ENCODE peak calls at places on chromosomes 5 and 9, in seven cellular contexts. J is heart right ventricle; F is CD4-positive, alpha-beta T cell; H is fibroblast of the aortic adventitia; X is nephron progenitor cell; Z is glutamatergic neuron; R is fibroblast of mammary gland. D is an unnamed sample.

GRCh38 chr5:82975812-82976211 is 101.4 kb downstream of the TMEM167A start:
- DNase-seq in Z (no peak), R (no peak), X (no peak), H (no peak), J (no peak), F (no peak), D (no peak)

GRCh38 chr5:131795879-131796792 is 681 bp downstream of the FNIP1 start:
- DNase-seq in H (peak), X (peak), F (no peak), J (peak), R (peak), Z (peak), D (peak)

GRCh38 chr9:131635912-131636311 is 90.6 kb downstream of the PRRT1B start:
- DNase-seq in Z (no peak), H (no peak), X (no peak), F (no peak), R (no peak), J (no peak), D (no peak)

GRCh38 chr5:134041570-134042411 is 37.0 kb upstream of the VDAC1 start:
- DNase-seq in H (no peak), R (peak), F (no peak), J (no peak), X (no peak), Z (no peak), D (no peak)

GRCh38 chr5:141398608-141399007 is 861 bp downstream of the PCDHGB5 start:
- DNase-seq in F (no peak), R (no peak), X (no peak), Z (no peak), J (no peak), H (no peak), D (no peak)

GRCh38 chr5:33270671-33271070 is 170.1 kb upstream of the TARS1 start:
- DNase-seq in X (no peak), J (no peak), H (no peak), Z (no peak), F (no peak), R (no peak), D (no peak)

GRCh38 chr5:159746707-159747106 is 169.6 kb upstream of the ADRA1B start:
- DNase-seq in X (no peak), R (no peak), H (no peak), Z (no peak), J (no peak), F (no peak), D (no peak)

GRCh38 chr5:56175465-56175864 is 57.7 kb downstream of the ANKRD55 start:
- DNase-seq in H (peak), X (no peak), Z (no peak), J (no peak), F (no peak), R (peak), D (no peak)

GRCh38 chr9:77005216-77005615 is 14.2 kb upstream of the FOXB2 start:
- DNase-seq in H (no peak), F (no peak), X (no peak), R (peak), J (no peak), Z (no peak), D (no peak)

GRCh38 chr5:131740477-131740876 is 56.3 kb downstream of the FNIP1 start:
- DNase-seq in H (no peak), J (no peak), R (no peak), F (no peak), X (no peak), Z (no peak), D (no peak)

GRCh38 chr5:10303699-10304170 is 4.0 kb downstream of the CMBL start:
- DNase-seq in J (no peak), F (no peak), H (no peak), X (no peak), Z (no peak), R (no peak), D (no peak)

GRCh38 chr5:81164466-81164865 is 68.7 kb upstream of the CKMT2 start:
- DNase-seq in F (no peak), H (no peak), X (no peak), R (no peak), J (no peak), Z (no peak), D (no peak)

GRCh38 chr9:107856633-107857032 is 367.1 kb upstream of the KLF4 start:
- DNase-seq in Z (no peak), F (no peak), H (no peak), J (no peak), R (no peak), X (no peak), D (no peak)

GRCh38 chr5:107126341-107126740 is 544.4 kb downstream of the EFNA5 start:
- DNase-seq in F (no peak), X (no peak), H (no peak), J (no peak), R (no peak), Z (no peak), D (no peak)

GRCh38 chr5:133947431-133947841 is 21.0 kb downstream of the C5orf15 start:
- DNase-seq in Z (no peak), F (no peak), J (no peak), H (peak), R (no peak), X (no peak), D (no peak)

GRCh38 chr5:111278824-111279504 is 54.8 kb downstream of the CAMK4 start:
- DNase-seq in Z (peak), F (peak), R (peak), X (peak), H (peak), J (peak), D (no peak)

GRCh38 chr9:121860744-121861143 is 209.3 kb downstream of the DAB2IP start:
- DNase-seq in J (peak), H (peak), F (no peak), X (no peak), Z (no peak), R (peak), D (no peak)

GRCh38 chr5:130479045-130479804 is 575.0 kb downstream of the CHSY3 start:
- DNase-seq in J (no peak), R (no peak), X (no peak), F (no peak), Z (no peak), H (no peak), D (no peak)

GRCh38 chr9:23541976-23542375 is 284.1 kb downstream of the ELAVL2 start:
- DNase-seq in X (no peak), R (no peak), J (no peak), Z (no peak), H (no peak), F (no peak), D (no peak)

GRCh38 chr9:36136277-36136893 is at the start of gene GLIPR2:
- DNase-seq in R (peak), H (peak), Z (peak), J (peak), X (peak), F (peak), D (peak)
- TF ChIP-seq CTCF in R (no peak), H (peak), Z (peak), J (no peak), X (peak), F (no peak), D (no peak)

DNA sequence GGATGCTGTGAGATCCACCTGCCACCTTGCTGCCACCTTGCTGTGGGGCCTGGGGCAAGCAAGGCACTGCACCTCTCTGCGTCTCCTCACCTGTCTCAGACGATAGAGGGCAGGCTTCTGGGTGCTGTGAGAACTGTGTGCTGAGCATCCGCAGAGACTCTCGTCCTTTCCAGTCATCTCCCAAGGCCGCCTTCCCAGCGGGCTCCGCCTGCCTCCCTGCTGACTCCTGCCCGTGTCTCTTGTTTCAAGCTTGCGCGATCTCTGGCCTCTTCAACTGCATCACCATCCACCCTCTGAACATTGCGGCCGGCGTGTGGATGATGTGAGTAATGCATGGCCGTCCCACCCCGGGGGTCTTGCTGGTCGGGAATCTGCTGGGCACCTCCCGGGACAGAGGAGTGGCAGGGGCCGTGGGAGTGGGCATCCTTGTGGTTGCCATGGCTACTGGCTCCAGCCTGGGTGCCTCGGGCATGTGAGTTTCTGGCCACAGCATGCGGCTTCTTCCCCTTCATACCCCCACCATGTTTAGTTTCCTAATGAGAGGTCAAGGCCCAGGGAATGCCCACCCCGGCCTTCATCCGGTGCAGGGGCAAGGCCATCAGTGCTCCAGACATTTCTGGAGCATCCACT is 3.6 kb downstream of the CACFD1 start:
- DNase-seq in J (no peak), H (no peak), F (no peak), R (no peak), X (no peak), Z (no peak), D (no peak)
- TF ChIP-seq CTCF in J (no peak), H (no peak), F (no peak), R (no peak), X (no peak), Z (no peak), D (no peak)

GRCh38 chr5:150758210-150758533 is 645 bp downstream of the DCTN4 start:
- DNase-seq in J (no peak), H (no peak), Z (no peak), F (no peak), R (no peak), X (no peak), D (no peak)
- TF ChIP-seq CTCF in J (no peak), H (no peak), Z (no peak), F (no peak), R (no peak), X (no peak), D (no peak)

DNA sequence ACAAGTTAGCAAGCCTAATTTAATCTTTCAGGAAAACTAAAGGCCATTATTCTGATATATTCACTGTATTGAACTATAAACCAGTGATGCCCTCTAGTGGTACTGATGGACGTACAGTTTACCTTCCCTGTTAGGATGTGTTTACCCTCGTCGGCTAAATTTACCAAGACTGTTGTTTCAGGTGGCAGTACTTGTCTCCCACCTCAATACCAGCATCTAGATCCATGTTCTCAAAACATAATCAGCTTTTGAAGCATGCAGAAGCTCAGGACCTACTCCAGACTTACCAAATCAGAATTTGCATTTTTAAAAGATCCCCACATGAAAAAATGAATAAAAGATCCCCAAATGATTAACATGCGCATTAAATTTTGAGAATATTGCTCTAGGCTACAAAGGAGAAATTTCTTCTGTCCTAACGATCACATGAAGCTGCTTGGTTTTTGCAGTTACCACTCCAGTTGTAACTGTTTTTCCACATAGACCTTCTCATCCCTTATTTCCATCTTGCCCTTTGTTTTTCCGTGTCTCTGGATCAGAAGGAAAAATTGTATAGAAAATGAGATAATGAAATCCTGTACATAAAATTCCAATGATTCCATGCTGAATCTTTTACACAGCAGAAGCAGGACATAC is 3.2 kb upstream of the BAAT start:
- DNase-seq in Z (no peak), H (peak), F (no peak), R (peak), J (no peak), X (no peak), D (no peak)
- TF ChIP-seq CTCF in Z (peak), H (peak), F (peak), R (peak), J (peak), X (peak), D (no peak)

GRCh38 chr5:92687793-92688467 is 893.1 kb downstream of the NR2F1-AS1 start:
- DNase-seq in R (peak), J (no peak), H (peak), Z (no peak), X (no peak), F (no peak), D (no peak)
- TF ChIP-seq CTCF in R (peak), J (peak), H (peak), Z (no peak), X (peak), F (no peak), D (no peak)

DNA sequence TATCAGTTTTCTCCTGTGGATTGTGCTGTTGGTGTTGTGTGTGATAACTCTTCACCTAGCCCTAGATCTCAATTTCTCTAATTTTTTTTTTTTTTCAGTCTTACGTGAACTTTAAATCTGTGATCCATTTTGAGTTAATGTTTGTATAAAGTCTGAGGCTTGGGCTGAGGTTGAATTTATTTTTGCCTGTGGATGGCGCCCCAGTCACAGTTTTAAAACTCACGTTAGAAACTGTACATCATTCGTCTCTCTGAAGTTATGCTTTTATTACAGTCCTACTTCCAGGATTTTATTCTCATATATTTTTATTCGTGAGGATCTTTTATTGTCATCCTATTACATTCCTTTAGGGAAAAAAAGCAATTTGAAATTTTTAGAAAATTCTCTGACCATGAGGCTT is 103.1 kb downstream of the EHMT1 start:
- DNase-seq in Z (no peak), R (no peak), F (peak), J (no peak), H (no peak), X (no peak), D (no peak)
- TF ChIP-seq CTCF in Z (no peak), R (no peak), F (peak), J (no peak), H (no peak), X (no peak), D (no peak)

DNA sequence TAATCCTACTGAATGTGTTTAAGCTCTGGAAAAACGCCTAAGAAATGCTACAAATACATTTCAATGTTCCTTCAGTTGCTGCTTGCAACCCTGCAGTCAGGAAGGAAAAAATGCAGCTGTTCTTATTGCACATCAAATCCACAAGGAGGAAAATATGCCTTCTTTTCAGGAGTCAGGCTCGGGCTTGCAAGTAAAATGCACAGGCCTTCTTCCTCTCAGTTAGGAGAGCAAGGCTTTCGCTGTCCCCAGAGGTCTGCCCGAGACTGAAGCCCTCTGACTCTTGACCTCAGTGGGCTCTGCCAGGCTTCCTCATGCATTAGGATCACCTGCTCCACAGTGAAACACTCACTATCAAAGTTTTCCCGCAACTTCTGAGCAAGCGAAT is 909 bp upstream of the SHC3 start:
- DNase-seq in Z (peak), H (peak), X (peak), F (no peak), J (no peak), R (peak), D (no peak)
- TF ChIP-seq CTCF in Z (no peak), H (peak), X (no peak), F (no peak), J (no peak), R (no peak), D (no peak)

D was measured in mesothelial cell of epicardium.